ENCODE peak calls at places on chromosomes 16 and 17, in four cellular contexts. X is GM19239; K is stimulated activated CD8-positive, alpha-beta memory T cell treated with anti-CD3 and anti-CD28 coated beads, Interleukin-4, amount 100 ng/mL, for 24 hours; W is T-cell. C is an unnamed sample.

GRCh38 chr16:14420721-14421488 is 209.2 kb downstream of the PARN start:
- DNase-seq in X (no peak), K (no peak), W (no peak), C (no peak)

GRCh38 chr16:15485175-15485574 is 50.8 kb downstream of the BMERB1 start:
- DNase-seq in X (no peak), K (no peak), W (no peak), C (peak; percentile 7)

GRCh38 chr16:23114131-23114904 is 34.9 kb downstream of the USP31 start:
- DNase-seq in X (no peak), K (no peak), W (no peak), C (no peak)

GRCh38 chr17:17605083-17605746 is 13.7 kb upstream of the PEMT start:
- DNase-seq in X (no peak), K (no peak), W (no peak), C (no peak)

GRCh38 chr16:4083347-4083870 is 32.8 kb downstream of the ADCY9 start:
- DNase-seq in X (no peak), K (no peak), W (no peak), C (no peak)

GRCh38 chr17:16446338-16446983 is 31.1 kb downstream of the TRPV2 start:
- DNase-seq in X (no peak), K (no peak), W (no peak), C (no peak)

GRCh38 chr16:78289368-78289767 is 189.9 kb downstream of the WWOX start:
- DNase-seq in X (no peak), K (no peak), W (no peak), C (no peak)

GRCh38 chr17:78316115-78316866 is 43.6 kb downstream of the SOCS3 start:
- DNase-seq in X (no peak), K (no peak), W (no peak), C (no peak)

GRCh38 chr17:5049314-5049819 is 14.1 kb upstream of the SLC52A1 start:
- DNase-seq in X (no peak), K (peak; percentile 25), W (peak; percentile 82), C (no peak)

GRCh38 chr16:56667581-56668571 is at the start of gene MT1G:
- DNase-seq in X (no peak), K (peak; percentile 42), W (no peak), C (no peak)

GRCh38 chr16:81313731-81314602 is 795 bp upstream of the GAN start:
- DNase-seq in X (no peak), K (no peak), W (no peak), C (peak; percentile 54)

GRCh38 chr17:72984145-72984924 is 108.2 kb downstream of the SLC39A11 start:
- DNase-seq in X (no peak), K (no peak), W (no peak), C (no peak)

GRCh38 chr16:48958681-48959080 is 323.0 kb downstream of the CBLN1 start:
- DNase-seq in X (no peak), K (no peak), W (no peak), C (no peak)

GRCh38 chr17:7579001-7579838 is at the start of gene CD68:
- DNase-seq in X (peak; percentile 62), K (peak; percentile 60), W (no peak), C (no peak)